ENCODE peak calls at places on chromosomes 11 and 22, in five cellular contexts. One of them, this sample, is unnamed.

GRCh38 chr11:130964393-130964792 is 48.1 kb upstream of the SNX19 start:
- DNase-seq in activated CD4-positive, alpha-beta T cell treated with anti-CD3 and anti-CD28 coated beads for 24 hours: no peak
- DNase-seq in fibroblast of the aortic adventitia: no peak
- DNase-seq in NCI-H2029: no peak
- DNase-seq in HTR-8/SVneo: no peak
- DNase-seq in this sample: no peak

GRCh38 chr11:102580185-102580951 is 44.8 kb downstream of the MMP20 start:
- DNase-seq in activated CD4-positive, alpha-beta T cell treated with anti-CD3 and anti-CD28 coated beads for 24 hours: no peak
- DNase-seq in NCI-H2029: no peak
- DNase-seq in fibroblast of the aortic adventitia: peak
- DNase-seq in HTR-8/SVneo: no peak
- DNase-seq in this sample: no peak

GRCh38 chr11:128373011-128373410 is 214.3 kb downstream of the ETS1 start:
- DNase-seq in fibroblast of the aortic adventitia: no peak
- DNase-seq in activated CD4-positive, alpha-beta T cell treated with anti-CD3 and anti-CD28 coated beads for 24 hours: no peak
- DNase-seq in NCI-H2029: no peak
- DNase-seq in HTR-8/SVneo: no peak
- DNase-seq in this sample: no peak

GRCh38 chr11:134040386-134041297 is 28.2 kb upstream of the JAM3 start:
- DNase-seq in activated CD4-positive, alpha-beta T cell treated with anti-CD3 and anti-CD28 coated beads for 24 hours: no peak
- DNase-seq in NCI-H2029: no peak
- DNase-seq in fibroblast of the aortic adventitia: no peak
- DNase-seq in HTR-8/SVneo: no peak
- DNase-seq in this sample: no peak

GRCh38 chr22:41561335-41561734 is 525 bp downstream of the CSDC2 start:
- DNase-seq in activated CD4-positive, alpha-beta T cell treated with anti-CD3 and anti-CD28 coated beads for 24 hours: no peak
- DNase-seq in fibroblast of the aortic adventitia: peak
- DNase-seq in HTR-8/SVneo: no peak
- DNase-seq in NCI-H2029: no peak
- DNase-seq in this sample: no peak

GRCh38 chr11:74695705-74696280 is 35.4 kb downstream of the CHRDL2 start:
- DNase-seq in activated CD4-positive, alpha-beta T cell treated with anti-CD3 and anti-CD28 coated beads for 24 hours: no peak
- DNase-seq in fibroblast of the aortic adventitia: peak
- DNase-seq in NCI-H2029: no peak
- DNase-seq in HTR-8/SVneo: no peak
- DNase-seq in this sample: no peak

GRCh38 chr11:110032957-110033570 is 60.1 kb upstream of the ZC3H12C start:
- DNase-seq in activated CD4-positive, alpha-beta T cell treated with anti-CD3 and anti-CD28 coated beads for 24 hours: no peak
- DNase-seq in HTR-8/SVneo: no peak
- DNase-seq in NCI-H2029: no peak
- DNase-seq in fibroblast of the aortic adventitia: no peak
- DNase-seq in this sample: no peak

GRCh38 chr11:35529971-35530495 is 4.6 kb upstream of the PAMR1 start:
- DNase-seq in HTR-8/SVneo: peak
- DNase-seq in NCI-H2029: no peak
- DNase-seq in activated CD4-positive, alpha-beta T cell treated with anti-CD3 and anti-CD28 coated beads for 24 hours: no peak
- DNase-seq in fibroblast of the aortic adventitia: peak
- DNase-seq in this sample: no peak

GRCh38 chr11:87366766-87367405 is 329.2 kb downstream of the TMEM135 start:
- DNase-seq in activated CD4-positive, alpha-beta T cell treated with anti-CD3 and anti-CD28 coated beads for 24 hours: no peak
- DNase-seq in NCI-H2029: no peak
- DNase-seq in fibroblast of the aortic adventitia: peak
- DNase-seq in HTR-8/SVneo: no peak
- DNase-seq in this sample: no peak

GRCh38 chr11:68868221-68868620 is 26.5 kb upstream of the CPT1A start:
- DNase-seq in HTR-8/SVneo: no peak
- DNase-seq in activated CD4-positive, alpha-beta T cell treated with anti-CD3 and anti-CD28 coated beads for 24 hours: no peak
- DNase-seq in NCI-H2029: no peak
- DNase-seq in fibroblast of the aortic adventitia: no peak
- DNase-seq in this sample: no peak

GRCh38 chr11:62088331-62088933 is 35.4 kb upstream of the INCENP start:
- DNase-seq in NCI-H2029: no peak
- DNase-seq in activated CD4-positive, alpha-beta T cell treated with anti-CD3 and anti-CD28 coated beads for 24 hours: no peak
- DNase-seq in HTR-8/SVneo: no peak
- DNase-seq in fibroblast of the aortic adventitia: no peak
- DNase-seq in this sample: no peak

GRCh38 chr11:108965602-108966001 is 300.7 kb downstream of the DDX10 start:
- DNase-seq in activated CD4-positive, alpha-beta T cell treated with anti-CD3 and anti-CD28 coated beads for 24 hours: no peak
- DNase-seq in NCI-H2029: no peak
- DNase-seq in fibroblast of the aortic adventitia: peak
- DNase-seq in HTR-8/SVneo: peak
- DNase-seq in this sample: no peak

GRCh38 chr22:24506802-24507438 is 11.8 kb downstream of the UPB1 start:
- DNase-seq in fibroblast of the aortic adventitia: no peak
- DNase-seq in NCI-H2029: peak
- DNase-seq in activated CD4-positive, alpha-beta T cell treated with anti-CD3 and anti-CD28 coated beads for 24 hours: no peak
- DNase-seq in HTR-8/SVneo: no peak
- DNase-seq in this sample: no peak